ENCODE peak calls at places on chromosomes 4 and X, in ten cellular contexts. C is OCI-LY7, Q is body of pancreas, E is PC-9, V is uterus, Z is choroid plexus epithelial cell, B is fibroblast of mammary gland, I is neural progenitor cell, S is BJ, M is nephron progenitor cell. H is an unnamed sample.

GRCh38 chr4:36187723-36188333 is 56.5 kb downstream of the ARAP2 start:
- DNase-seq in V (no peak), Z (peak; percentile 62), I (peak; percentile 57), M (peak; percentile 5), S (no peak), E (no peak), B (peak; percentile 31), C (peak; percentile 4), Q (no peak), H (no peak)

GRCh38 chrX:50483283-50483682 is 12.7 kb upstream of the DGKK start:
- DNase-seq in M (no peak), B (no peak), Q (no peak), C (no peak), S (no peak), V (no peak), Z (no peak), E (no peak), I (no peak), H (no peak)

GRCh38 chr4:163331629-163332360 is 601 bp downstream of the NPY1R start:
- DNase-seq in M (peak; percentile 59), C (no peak), V (no peak), S (no peak), I (peak; percentile 67), Z (peak; percentile 38), B (peak; percentile 5), Q (peak; percentile 32), E (no peak), H (peak; percentile 45)

GRCh38 chr4:29717658-29718057 is 1002.5 kb upstream of the PCDH7 start:
- DNase-seq in S (no peak), E (no peak), B (peak; percentile 32), V (no peak), Q (no peak), Z (no peak), I (no peak), C (no peak), M (no peak), H (no peak)

GRCh38 chrX:134244043-134244442 is 7.1 kb downstream of the CCDC160 start:
- DNase-seq in M (no peak), I (no peak), Z (peak; percentile 72), V (no peak), Q (no peak), C (no peak), B (peak; percentile 15), E (peak; percentile 91), S (no peak), H (no peak)

GRCh38 chr4:102438873-102439614 is 62.1 kb upstream of the NFKB1 start:
- DNase-seq in V (peak; percentile 71), Z (peak; percentile 98), Q (no peak), E (peak; percentile 51), C (no peak), M (no peak), I (no peak), S (peak; percentile 89), B (peak; percentile 97), H (no peak)

GRCh38 chr4:149553959-149554520 is 261.6 kb downstream of the IQCM start:
- DNase-seq in Q (no peak), V (no peak), S (no peak), B (no peak), I (no peak), M (no peak), E (no peak), Z (peak; percentile 10), C (no peak), H (no peak)

GRCh38 chr4:86963697-86964096 is 28.9 kb downstream of the AFF1 start:
- DNase-seq in S (no peak), I (no peak), B (peak; percentile 62), C (no peak), M (no peak), Q (no peak), Z (no peak), E (peak; percentile 56), V (no peak), H (no peak)

GRCh38 chrX:119541188-119541587 is 24.0 kb downstream of the STEEP1 start:
- DNase-seq in Z (peak; percentile 67), Q (no peak), V (no peak), E (no peak), I (no peak), S (peak; percentile 13), M (no peak), C (no peak), B (peak; percentile 82), H (peak; percentile 54)

GRCh38 chrX:108447303-108447702 is 7.7 kb downstream of the COL4A5 start:
- DNase-seq in I (no peak), S (no peak), V (no peak), B (peak; percentile 51), Q (no peak), Z (peak; percentile 50), C (no peak), E (peak; percentile 77), M (no peak), H (no peak)

GRCh38 chr4:38099020-38099600 is 138.9 kb downstream of the PTTG2 start:
- DNase-seq in S (no peak), M (no peak), Q (no peak), Z (peak; percentile 49), B (peak; percentile 42), C (no peak), E (no peak), I (no peak), V (no peak), H (no peak)

GRCh38 chrX:153474718-153475117 is 4.3 kb upstream of the HAUS7 start:
- DNase-seq in S (no peak), E (no peak), V (peak; percentile 77), Z (peak; percentile 45), Q (peak; percentile 69), B (peak; percentile 51), M (peak; percentile 52), C (no peak), I (peak; percentile 68), H (no peak)

GRCh38 chr4:87985097-87985886 is 9.8 kb downstream of the SPP1 start:
- DNase-seq in E (peak; percentile 35), M (peak; percentile 46), S (no peak), B (peak; percentile 39), I (peak; percentile 70), C (peak; percentile 42), Z (peak; percentile 56), V (peak; percentile 40), Q (peak; percentile 71), H (peak; percentile 81)

DNA sequence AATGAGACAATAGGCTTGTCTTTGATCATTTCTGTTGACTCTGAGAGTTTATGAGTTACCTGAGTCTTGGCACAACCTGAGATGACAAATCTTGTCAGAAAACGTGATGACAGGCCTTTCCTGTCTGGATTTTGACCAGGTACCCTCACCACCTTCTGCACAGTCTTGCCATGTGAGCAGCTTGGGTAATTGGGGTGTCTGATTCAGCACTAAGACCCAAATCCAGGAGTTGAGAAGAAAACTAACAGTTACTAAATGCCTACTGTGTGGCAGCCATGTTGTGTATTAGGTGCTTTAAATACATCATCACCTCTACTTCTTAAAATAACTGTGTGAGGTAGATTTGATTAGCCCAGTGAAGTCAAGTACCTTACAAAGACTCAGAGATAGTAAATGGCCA is 2.7 kb downstream of the EREG start:
- DNase-seq in Q (no peak), I (no peak), S (no peak), C (no peak), M (no peak), Z (no peak), B (no peak), E (no peak), V (no peak), H (no peak)
- TF ChIP-seq CTCF in Q (no peak), I (no peak), S (no peak), C (no peak), M (no peak), Z (no peak), B (no peak), E (no peak), V (no peak), H (no peak)

DNA sequence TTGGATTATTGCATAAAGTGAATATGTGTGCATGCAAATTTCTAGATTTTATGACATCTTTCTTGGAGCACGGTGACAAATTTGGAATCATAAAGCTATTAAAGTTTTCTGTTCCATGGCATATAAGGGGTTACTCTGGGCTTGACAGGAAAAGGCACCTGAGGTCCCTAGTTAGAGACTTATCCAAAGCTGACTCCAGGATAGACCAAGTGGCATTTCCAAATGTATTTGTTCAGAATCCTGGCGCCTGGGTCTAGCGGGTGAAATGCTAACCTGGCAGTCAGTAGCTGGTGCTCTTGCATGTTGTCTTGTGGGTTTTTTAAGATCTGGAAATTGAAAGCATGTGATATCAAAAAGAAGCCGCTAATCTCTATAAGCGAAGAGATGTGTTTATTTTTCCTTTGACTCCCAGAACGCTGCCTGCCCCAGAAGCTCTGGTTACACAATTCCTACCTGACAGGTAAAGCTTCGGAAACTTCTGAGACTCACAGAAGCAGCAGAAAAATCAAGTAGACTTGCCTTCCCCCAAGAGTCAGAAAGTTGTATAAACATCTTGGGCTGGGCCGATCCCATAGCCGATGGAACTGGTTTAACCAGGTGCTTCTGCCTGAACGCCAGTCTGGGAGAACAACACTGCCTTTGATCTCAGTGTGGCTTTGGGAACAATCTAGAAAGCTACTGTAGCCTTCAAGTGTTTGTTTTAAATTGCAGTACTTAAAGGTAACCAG is 12.9 kb upstream of the ZCCHC4 start:
- DNase-seq in B (no peak), I (no peak), Q (peak; percentile 74), S (no peak), C (no peak), V (no peak), M (no peak), E (peak; percentile 91), Z (no peak), H (no peak)
- TF ChIP-seq CTCF in B (no peak), I (no peak), Q (no peak), S (no peak), C (no peak), V (no peak), M (no peak), E (no peak), Z (no peak), H (no peak)

GRCh38 chrX:49120104-49120503 is 3.4 kb downstream of the GPKOW start:
- DNase-seq in E (no peak), Q (no peak), I (no peak), Z (peak; percentile 6), B (no peak), V (no peak), C (no peak), M (no peak), S (no peak), H (no peak)
- TF ChIP-seq CTCF in E (no peak), Q (no peak), I (no peak), Z (no peak), B (no peak), V (no peak), C (peak; percentile 32), M (no peak), S (no peak), H (no peak)

GRCh38 chr4:7661066-7661748 is 226.5 kb upstream of the PSAPL1 start:
- DNase-seq in Q (no peak), I (no peak), C (no peak), S (no peak), V (no peak), E (no peak), Z (no peak), M (no peak), B (no peak), H (no peak)

GRCh38 chr4:7658297-7659204 is 223.8 kb upstream of the PSAPL1 start:
- DNase-seq in Z (no peak), E (peak; percentile 39), S (no peak), M (no peak), B (no peak), Q (no peak), V (no peak), I (no peak), C (no peak), H (no peak)

GRCh38 chr4:7660640-7661039 is 225.9 kb upstream of the PSAPL1 start:
- DNase-seq in S (no peak), M (no peak), C (no peak), Z (no peak), V (no peak), E (no peak), Q (no peak), I (no peak), B (no peak), H (no peak)

GRCh38 chr4:7659429-7660175 is 224.9 kb upstream of the PSAPL1 start:
- DNase-seq in Q (no peak), B (no peak), M (no peak), I (no peak), V (no peak), S (no peak), E (no peak), C (no peak), Z (no peak), H (no peak)

GRCh38 chr4:7660176-7660540 is 225.4 kb upstream of the PSAPL1 start:
- DNase-seq in B (no peak), E (no peak), Q (no peak), V (no peak), Z (no peak), C (no peak), S (no peak), I (no peak), M (no peak), H (no peak)
- TF ChIP-seq CTCF in B (no peak), E (no peak), Q (no peak), V (no peak), Z (no peak), C (no peak), S (no peak), I (no peak), M (no peak), H (no peak)